ENCODE peak calls at places on chromosome 10, in nine cellular contexts. G, I, S, U, Y, E, X, K and H are unnamed samples.

GRCh38 chr10:125982256-125982948 is 86.0 kb downstream of the FANK1 start:
- DNase-seq in G (peak), I (peak), S (no peak), U (peak), Y (peak), E (peak), X (peak), K (no peak), H (no peak)

GRCh38 chr10:8137726-8138125 is 83.2 kb downstream of the GATA3 start:
- DNase-seq in G (no peak), I (no peak), S (no peak), U (no peak), Y (no peak), E (no peak), X (no peak), K (no peak), H (no peak)

GRCh38 chr10:17074548-17074860 is 55.1 kb downstream of the CUBN start:
- DNase-seq in G (no peak), I (peak), S (no peak), U (no peak), Y (no peak), E (no peak), X (no peak), K (no peak), H (no peak)

GRCh38 chr10:121276046-121276445 is 322.2 kb downstream of the FGFR2 start:
- DNase-seq in G (no peak), I (no peak), S (no peak), U (no peak), Y (no peak), E (no peak), X (no peak), K (no peak), H (no peak)

GRCh38 chr10:79189853-79190435 is 121.2 kb downstream of the ZMIZ1 start:
- DNase-seq in G (no peak), I (no peak), S (no peak), U (no peak), Y (no peak), E (no peak), X (no peak), K (no peak), H (no peak)

GRCh38 chr10:33341638-33342037 is 7.2 kb upstream of the NRP1 start:
- DNase-seq in G (no peak), I (peak), S (no peak), U (no peak), Y (no peak), E (no peak), X (no peak), K (no peak), H (no peak)

GRCh38 chr10:51924359-51924758 is 225.0 kb upstream of the CSTF2T start:
- DNase-seq in G (no peak), I (no peak), S (no peak), U (no peak), Y (no peak), E (no peak), X (no peak), K (no peak), H (no peak)

GRCh38 chr10:132850896-132851295 is 64.9 kb upstream of the NKX6-2 start:
- DNase-seq in G (no peak), I (no peak), S (no peak), U (no peak), Y (no peak), E (peak), X (no peak), K (peak), H (peak)

GRCh38 chr10:131874991-131875451 is 25.8 kb upstream of the PPP2R2D start:
- DNase-seq in G (peak), I (peak), S (peak), U (peak), Y (peak), E (peak), X (peak), K (peak), H (peak)

GRCh38 chr10:44238212-44238611 is 146.7 kb downstream of the CXCL12 start:
- DNase-seq in G (no peak), I (no peak), S (no peak), U (no peak), Y (no peak), E (no peak), X (no peak), K (no peak), H (no peak)

GRCh38 chr10:24821986-24822385 is 98.3 kb upstream of the ARHGAP21 start:
- DNase-seq in G (peak), I (peak), S (no peak), U (no peak), Y (peak), E (no peak), X (peak), K (no peak), H (no peak)

GRCh38 chr10:109773818-109774440 is 149.4 kb downstream of the XPNPEP1 start:
- DNase-seq in G (peak), I (peak), S (no peak), U (peak), Y (peak), E (no peak), X (peak), K (no peak), H (no peak)

GRCh38 chr10:118914626-118915025 is 114.9 kb upstream of the NANOS1 start:
- DNase-seq in G (no peak), I (no peak), S (no peak), U (no peak), Y (no peak), E (no peak), X (no peak), K (no peak), H (peak)

GRCh38 chr10:124708246-124708779 is 35.9 kb downstream of the FAM53B start:
- DNase-seq in G (no peak), I (no peak), S (no peak), U (no peak), Y (peak), E (no peak), X (no peak), K (no peak), H (no peak)

GRCh38 chr10:32964261-32964660 is 6.2 kb upstream of the ITGB1 start:
- DNase-seq in G (no peak), I (no peak), S (no peak), U (no peak), Y (no peak), E (no peak), X (no peak), K (no peak), H (no peak)

GRCh38 chr10:3805791-3806381 is 20.9 kb upstream of the KLF6 start:
- DNase-seq in G (no peak), I (peak), S (peak), U (no peak), Y (peak), E (peak), X (peak), K (no peak), H (no peak)

GRCh38 chr10:18759575-18759974 is 100.3 kb downstream of the ARL5B start:
- DNase-seq in G (no peak), I (no peak), S (no peak), U (no peak), Y (no peak), E (no peak), X (no peak), K (no peak), H (no peak)

GRCh38 chr10:125683821-125684220 is 858 bp upstream of the TEX36 start:
- DNase-seq in G (no peak), I (no peak), S (no peak), U (no peak), Y (no peak), E (no peak), X (no peak), K (no peak), H (no peak)

GRCh38 chr10:75097666-75098285 is 13.7 kb upstream of the SAMD8 start:
- DNase-seq in G (no peak), I (peak), S (no peak), U (no peak), Y (peak), E (peak), X (no peak), K (no peak), H (no peak)

GRCh38 chr10:31033166-31033565 is 1.5 kb upstream of the ZNF438 start:
- DNase-seq in G (no peak), I (peak), S (no peak), U (no peak), Y (no peak), E (no peak), X (no peak), K (no peak), H (no peak)

DNA sequence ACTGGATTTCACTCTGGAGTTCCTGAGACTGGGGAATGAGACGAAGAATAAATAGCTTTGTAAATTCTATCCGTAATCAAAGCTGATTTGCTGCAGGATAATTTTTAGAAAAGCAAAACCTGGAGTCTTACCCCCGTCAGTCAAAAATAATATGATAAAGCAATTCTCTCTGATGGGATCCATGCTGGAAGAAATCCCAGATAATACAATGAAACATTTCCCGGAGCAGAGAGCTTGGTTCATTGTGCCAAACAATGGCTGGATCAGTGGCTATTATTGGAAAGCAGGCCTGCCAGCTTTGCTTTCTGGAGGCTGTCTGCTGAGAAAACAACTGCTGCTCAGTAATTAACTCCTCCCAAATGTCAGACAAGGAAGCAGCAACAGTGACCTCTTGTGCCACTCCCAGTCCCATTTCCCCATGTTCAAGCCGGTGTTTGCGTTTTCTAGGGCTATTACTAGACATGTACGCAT is 609.4 kb upstream of the PCDH15 start:
- DNase-seq in G (no peak), I (no peak), S (no peak), U (no peak), Y (no peak), E (peak), X (no peak), K (no peak), H (no peak)
- TF ChIP-seq CTCF in G (no peak), I (no peak), S (no peak), U (no peak), Y (no peak), E (peak), X (no peak), K (peak), H (peak)

GRCh38 chr10:14803827-14804226 is 29.1 kb upstream of the FAM107B start:
- DNase-seq in G (no peak), I (no peak), S (no peak), U (no peak), Y (no peak), E (no peak), X (no peak), K (no peak), H (no peak)
- TF ChIP-seq CTCF in G (no peak), I (no peak), S (no peak), U (no peak), Y (no peak), E (no peak), X (no peak), K (no peak), H (no peak)

GRCh38 chr10:48965460-48965859 is 25.8 kb upstream of the LRRC18 start:
- DNase-seq in G (no peak), I (no peak), S (no peak), U (no peak), Y (no peak), E (no peak), X (no peak), K (no peak), H (no peak)
- TF ChIP-seq CTCF in G (no peak), I (no peak), S (no peak), U (no peak), Y (no peak), E (no peak), X (no peak), K (no peak), H (no peak)

GRCh38 chr10:36880898-36881297 is 244.5 kb upstream of the ANKRD30A start:
- DNase-seq in G (peak), I (peak), S (no peak), U (no peak), Y (peak), E (no peak), X (no peak), K (no peak), H (no peak)
- TF ChIP-seq CTCF in G (peak), I (peak), S (peak), U (no peak), Y (peak), E (peak), X (peak), K (peak), H (peak)

GRCh38 chr10:128539784-128540759 is 413.8 kb upstream of the MKI67 start:
- DNase-seq in G (no peak), I (no peak), S (no peak), U (no peak), Y (no peak), E (peak), X (no peak), K (no peak), H (no peak)

GRCh38 chr10:128537888-128538287 is 411.7 kb upstream of the MKI67 start:
- DNase-seq in G (no peak), I (no peak), S (no peak), U (no peak), Y (no peak), E (no peak), X (no peak), K (no peak), H (no peak)

GRCh38 chr10:128542659-128543058 is 416.4 kb upstream of the MKI67 start:
- DNase-seq in G (no peak), I (no peak), S (no peak), U (no peak), Y (no peak), E (no peak), X (no peak), K (no peak), H (no peak)

GRCh38 chr10:128543186-128543585 is 417.0 kb upstream of the MKI67 start:
- DNase-seq in G (no peak), I (no peak), S (no peak), U (no peak), Y (no peak), E (no peak), X (no peak), K (no peak), H (no peak)

DNA sequence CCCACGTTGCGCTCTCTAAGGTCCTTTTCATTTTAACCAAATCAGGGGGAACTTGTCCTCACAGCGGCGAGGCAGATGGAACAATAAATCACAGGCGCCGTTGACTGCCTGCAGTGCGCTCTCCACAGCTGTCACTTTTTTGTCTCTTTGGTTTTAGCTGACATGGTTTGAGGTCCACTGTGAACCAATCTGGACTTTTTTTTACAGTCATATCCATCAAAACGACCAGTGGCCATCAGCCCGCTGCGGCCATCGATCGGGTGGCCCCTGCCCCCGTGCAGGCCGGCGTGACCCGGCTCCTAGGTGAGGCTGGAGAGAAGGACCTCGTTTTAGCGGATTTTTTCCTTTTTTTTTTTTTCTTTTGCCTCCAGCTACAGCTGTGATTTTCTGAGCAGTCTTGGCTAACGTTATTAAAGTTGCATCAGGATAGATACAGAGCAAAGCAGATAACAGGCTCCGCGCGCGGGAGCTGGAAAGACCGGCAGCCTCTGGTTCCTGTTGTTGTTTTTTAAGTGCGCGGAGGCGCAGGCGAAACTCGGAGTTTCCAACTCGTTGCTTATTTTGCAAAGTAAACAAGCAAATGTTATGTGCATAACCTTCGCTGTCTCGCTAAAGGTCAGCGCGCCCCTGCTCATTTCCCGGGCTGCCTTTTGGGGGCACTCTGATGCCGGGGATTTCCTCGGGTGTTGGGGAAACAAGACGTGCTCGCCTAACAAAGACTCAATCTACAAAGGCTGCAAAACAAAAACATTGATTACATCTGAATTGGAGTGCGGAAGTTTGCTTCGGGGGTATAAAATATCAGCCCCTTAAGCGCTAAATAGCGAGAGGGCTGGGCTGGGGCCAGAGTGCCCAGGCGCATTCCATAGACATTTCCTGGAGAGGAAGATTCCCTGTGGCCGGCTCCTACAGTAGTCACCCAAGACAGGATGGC is 414.9 kb upstream of the MKI67 start:
- DNase-seq in G (no peak), I (no peak), S (no peak), U (no peak), Y (no peak), E (peak), X (no peak), K (no peak), H (no peak)
- TF ChIP-seq CTCF in G (no peak), I (no peak), S (no peak), U (no peak), Y (no peak), E (peak), X (no peak), K (no peak), H (peak)